ENCODE peak calls at places on chromosome 12, in seven cellular contexts. N is transverse colon, Q is right atrium auricular region, V is neural crest cell, E is left ventricle myocardium inferior, C is choroid plexus epithelial cell, D is stomach. R is an unnamed sample.

GRCh38 chr12:71092290-71092689 is 65.5 kb downstream of the TSPAN8 start:
- DNase-seq in V (no peak), E (no peak), N (no peak), C (peak), D (no peak), Q (no peak), R (no peak)

GRCh38 chr12:132559652-132560420 is 50.5 kb downstream of the LRCOL1 start:
- DNase-seq in Q (no peak), D (peak), E (peak), V (peak), N (peak), C (peak), R (peak)

GRCh38 chr12:3138896-3139590 is 61.9 kb downstream of the TSPAN9 start:
- DNase-seq in E (no peak), V (no peak), Q (no peak), C (no peak), N (no peak), D (no peak), R (no peak)

GRCh38 chr12:118271770-118272417 is 100.8 kb downstream of the TAOK3 start:
- DNase-seq in C (peak), Q (no peak), E (no peak), N (no peak), D (no peak), V (no peak), R (no peak)

GRCh38 chr12:130977046-130977758 is 23.5 kb downstream of the ADGRD1 start:
- DNase-seq in V (no peak), N (no peak), C (no peak), E (no peak), Q (no peak), D (no peak), R (no peak)

GRCh38 chr12:118061876-118062791 is 1.2 kb upstream of the WSB2 start:
- DNase-seq in V (no peak), D (peak), E (peak), N (peak), Q (no peak), C (peak), R (peak)

GRCh38 chr12:13243516-13244070 is 47.1 kb downstream of the EMP1 start:
- DNase-seq in D (no peak), C (peak), V (no peak), E (no peak), Q (no peak), N (no peak), R (no peak)

GRCh38 chr12:14743061-14743460 is 46.7 kb upstream of the GUCY2C start:
- DNase-seq in E (no peak), V (no peak), Q (no peak), N (no peak), C (no peak), D (no peak), R (no peak)

GRCh38 chr12:26520154-26520553 is 312.8 kb downstream of the ITPR2 start:
- DNase-seq in N (no peak), C (no peak), E (no peak), Q (no peak), V (no peak), D (no peak), R (no peak)

GRCh38 chr12:89883630-89884364 is 175.2 kb upstream of the ATP2B1 start:
- DNase-seq in E (no peak), V (no peak), Q (no peak), D (no peak), N (no peak), C (peak), R (no peak)

GRCh38 chr12:105317453-105317852 is 13.0 kb upstream of the C12orf75 start:
- DNase-seq in E (no peak), Q (no peak), D (no peak), C (no peak), V (no peak), N (no peak), R (no peak)

GRCh38 chr12:2970744-2971143 is 11.5 kb downstream of the TEAD4 start:
- DNase-seq in D (no peak), Q (no peak), C (peak), V (no peak), E (no peak), N (no peak), R (no peak)

GRCh38 chr12:95130096-95130495 is 56.7 kb upstream of the NR2C1 start:
- DNase-seq in N (no peak), V (no peak), Q (no peak), E (no peak), C (peak), D (no peak), R (no peak)

GRCh38 chr12:94510128-94510527 is 50.5 kb upstream of the CEP83 start:
- DNase-seq in Q (no peak), D (no peak), C (no peak), E (no peak), V (no peak), N (no peak), R (no peak)

GRCh38 chr12:98296462-98297079 is 218.8 kb upstream of the TMPO start:
- DNase-seq in E (no peak), N (no peak), V (peak), C (no peak), Q (no peak), D (no peak), R (peak)

GRCh38 chr12:26940820-26941219 is 2.5 kb downstream of the FGFR1OP2 start:
- DNase-seq in D (no peak), N (no peak), Q (no peak), E (no peak), C (peak), V (no peak), R (no peak)

GRCh38 chr12:1830401-1830845 is 10.1 kb downstream of the LRTM2 start:
- DNase-seq in E (no peak), Q (no peak), N (no peak), D (no peak), C (no peak), V (no peak), R (no peak)

GRCh38 chr12:56836317-56836716 is 73.2 kb downstream of the HSD17B6 start:
- DNase-seq in C (peak), V (no peak), N (peak), E (peak), D (no peak), Q (no peak), R (no peak)

GRCh38 chr12:116604883-116605641 is 45.9 kb downstream of the MAP1LC3B2 start:
- DNase-seq in V (no peak), E (no peak), C (no peak), D (no peak), Q (no peak), N (no peak), R (no peak)

GRCh38 chr12:7269273-7269672 is 34.6 kb upstream of the ACSM4 start:
- DNase-seq in D (no peak), N (no peak), C (peak), V (no peak), Q (no peak), E (no peak), R (no peak)

GRCh38 chr12:8960185-8960584 is 10.7 kb upstream of the M6PR start:
- DNase-seq in V (no peak), D (no peak), C (no peak), N (no peak), E (no peak), Q (no peak), R (no peak)

GRCh38 chr12:128994869-128995268 is 141.6 kb downstream of the GLT1D1 start:
- DNase-seq in D (no peak), Q (no peak), E (no peak), N (no peak), C (no peak), V (no peak), R (no peak)

GRCh38 chr12:122147514-122148290 is 26.3 kb downstream of the IL31 start:
- DNase-seq in Q (no peak), C (no peak), N (no peak), E (no peak), D (no peak), V (no peak), R (no peak)

GRCh38 chr12:31011336-31011735 is 62.3 kb upstream of the DDX11 start:
- DNase-seq in E (no peak), N (no peak), Q (no peak), C (no peak), D (no peak), V (no peak), R (no peak)

GRCh38 chr12:46268617-46269428 is at the start of gene SLC38A1:
- DNase-seq in N (peak), V (peak), E (peak), C (peak), Q (peak), D (peak), R (peak)

GRCh38 chr12:121925361-121925725 is 7.0 kb downstream of the CFAP251 start:
- DNase-seq in N (no peak), Q (no peak), C (peak), D (no peak), E (no peak), V (no peak), R (no peak)

GRCh38 chr12:92624236-92624635 is 78.6 kb upstream of the PLEKHG7 start:
- DNase-seq in N (no peak), E (no peak), D (no peak), C (peak), V (no peak), Q (no peak), R (no peak)

DNA sequence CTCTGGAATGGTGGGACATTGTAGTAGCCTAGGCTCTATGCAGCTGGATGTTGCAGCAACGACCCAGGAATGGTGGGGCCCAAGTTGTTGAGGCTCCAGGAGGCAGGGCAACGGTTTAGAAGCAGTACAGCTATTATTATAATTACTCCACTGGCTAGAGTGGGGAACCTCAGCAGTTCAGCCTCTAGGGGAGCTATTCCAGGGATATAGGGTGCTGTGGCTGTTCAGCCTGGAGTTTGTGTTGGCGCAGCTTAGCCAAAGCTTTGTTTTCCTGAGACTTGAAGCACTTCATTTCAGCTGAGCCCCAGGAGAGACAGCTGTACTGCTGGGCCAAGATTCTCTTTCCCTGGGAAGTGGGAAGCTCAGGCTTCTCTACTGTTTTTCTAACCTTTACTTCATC is 1023.0 kb upstream of the ATXN7L3B start:
- DNase-seq in Q (no peak), C (no peak), D (no peak), E (no peak), V (no peak), N (no peak), R (no peak)
- TF ChIP-seq CTCF in Q (no peak), C (peak), D (no peak), E (no peak), V (peak), N (no peak), R (no peak)

GRCh38 chr12:124940143-124940392 is 25.6 kb upstream of the UBC start:
- DNase-seq in Q (no peak), N (no peak), D (no peak), C (no peak), E (no peak), V (no peak), R (no peak)

GRCh38 chr12:124939428-124940142 is 25.1 kb upstream of the UBC start:
- DNase-seq in C (peak), N (peak), V (peak), Q (peak), E (peak), D (peak), R (peak)

GRCh38 chr12:124938606-124939427 is 24.4 kb upstream of the UBC start:
- DNase-seq in V (no peak), Q (peak), D (peak), N (peak), E (peak), C (peak), R (no peak)

GRCh38 chr12:124941170-124941527 is 26.7 kb upstream of the UBC start:
- DNase-seq in E (no peak), C (no peak), D (no peak), N (no peak), V (no peak), Q (no peak), R (no peak)

DNA sequence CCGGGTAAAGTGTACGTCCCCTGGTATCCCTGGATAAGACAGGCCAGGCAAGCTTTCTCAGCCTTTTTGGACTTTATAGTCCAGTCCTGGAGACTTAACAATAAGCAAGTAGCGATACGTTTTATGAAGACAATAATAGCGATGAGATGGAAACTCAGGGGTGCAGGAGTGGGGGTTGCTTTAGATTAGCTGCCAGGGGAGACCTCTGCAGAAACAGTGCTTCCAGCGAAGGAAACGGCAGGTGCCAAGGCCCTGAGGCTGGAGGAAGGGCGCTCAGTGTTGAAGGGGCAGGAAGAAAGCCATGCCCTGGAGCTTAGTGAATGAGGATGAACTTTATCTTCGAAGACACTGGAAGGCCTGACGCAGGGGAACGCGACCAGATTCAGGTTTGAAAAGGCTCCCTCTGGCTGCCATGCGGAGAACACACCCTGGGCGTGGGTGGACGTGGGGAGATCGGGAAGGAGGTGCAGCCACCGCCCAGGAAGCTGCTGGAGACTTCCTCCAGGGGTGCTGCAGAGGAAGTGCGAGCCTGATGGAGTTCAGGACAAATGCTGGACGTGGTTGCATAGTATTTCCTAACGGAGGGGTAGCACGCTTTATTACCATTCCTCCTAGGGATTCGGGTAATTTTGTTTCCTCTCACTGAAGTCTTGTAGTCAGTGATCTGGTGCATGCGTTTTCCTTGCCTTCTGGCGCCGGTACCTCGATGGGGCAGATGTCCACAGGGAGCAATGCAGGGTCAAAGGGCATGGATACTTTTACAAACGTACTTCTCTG is 26.1 kb upstream of the UBC start:
- DNase-seq in N (peak), C (peak), Q (peak), D (peak), V (peak), E (peak), R (peak)
- TF ChIP-seq CTCF in N (peak), C (peak), Q (peak), D (peak), V (peak), E (peak), R (peak)

GRCh38 chr12:50765325-50765911 is 1.5 kb downstream of the ATF1 start:
- DNase-seq in V (peak), Q (no peak), C (peak), D (peak), E (no peak), N (peak), R (no peak)
- TF ChIP-seq CTCF in V (peak), Q (peak), C (peak), D (peak), E (peak), N (peak), R (no peak)

GRCh38 chr12:68425998-68426397 is 93.8 kb upstream of the MDM1 start:
- DNase-seq in C (peak), D (no peak), N (no peak), Q (no peak), E (no peak), V (no peak), R (no peak)
- TF ChIP-seq CTCF in C (no peak), D (no peak), N (no peak), Q (no peak), E (no peak), V (no peak), R (no peak)

R was measured in mesothelial cell of epicardium.